ENCODE peak calls at places on chromosome 7, in six cellular contexts. H is stomach, D is transverse colon, I is GM12892, B is breast epithelium, V is endothelial cell of umbilical vein. Q is an unnamed sample.

GRCh38 chr7:503575-504111 is 16.0 kb downstream of the PDGFA start:
- DNase-seq in V (no peak), B (no peak), H (peak; percentile 94), D (peak; percentile 93), I (no peak), Q (peak; percentile 78)

GRCh38 chr7:131235489-131236317 is 92.0 kb upstream of the MKLN1 start:
- DNase-seq in H (peak; percentile 29), B (no peak), I (no peak), V (peak; percentile 96), D (peak; percentile 19), Q (peak; percentile 71)

GRCh38 chr7:99244942-99245341 is 27.7 kb upstream of the MYH16 start:
- DNase-seq in I (no peak), D (no peak), V (no peak), H (no peak), B (no peak), Q (no peak)

GRCh38 chr7:22364023-22364422 is 7.1 kb upstream of the RAPGEF5 start:
- DNase-seq in I (no peak), B (no peak), H (no peak), D (no peak), V (no peak), Q (no peak)

GRCh38 chr7:3103614-3104399 is 60.1 kb upstream of the CARD11 start:
- DNase-seq in H (no peak), V (no peak), I (no peak), B (peak; percentile 28), D (no peak), Q (no peak)

GRCh38 chr7:36967387-36967786 is 243.1 kb upstream of the AOAH start:
- DNase-seq in I (no peak), H (peak; percentile 57), B (no peak), V (peak; percentile 72), D (peak; percentile 24), Q (peak; percentile 83)

GRCh38 chr7:56256108-56256507 is 139.9 kb upstream of the NUPR2 start:
- DNase-seq in I (no peak), V (no peak), H (no peak), D (no peak), B (no peak), Q (no peak)

GRCh38 chr7:138948403-138948802 is 32.8 kb downstream of the KIAA1549 start:
- DNase-seq in V (no peak), H (no peak), B (no peak), I (no peak), D (no peak), Q (no peak)

GRCh38 chr7:133796778-133797177 is 330.4 kb upstream of the LRGUK start:
- DNase-seq in V (no peak), B (no peak), H (no peak), D (no peak), I (no peak), Q (no peak)

GRCh38 chr7:105617280-105618015 is 36.2 kb upstream of the EFCAB10 start:
- DNase-seq in V (no peak), B (no peak), D (no peak), H (no peak), I (no peak), Q (peak; percentile 25)

GRCh38 chr7:22418251-22419046 is 61.5 kb upstream of the RAPGEF5 start:
- DNase-seq in B (no peak), V (peak; percentile 94), D (no peak), H (no peak), I (no peak), Q (no peak)

GRCh38 chr7:44880317-44881018 is 4.9 kb downstream of the PURB start:
- DNase-seq in B (no peak), D (no peak), H (no peak), I (no peak), V (peak; percentile 6), Q (no peak)

GRCh38 chr7:29296421-29296820 is 101.8 kb downstream of the CHN2 start:
- DNase-seq in I (no peak), D (no peak), V (no peak), B (no peak), H (no peak), Q (no peak)

GRCh38 chr7:126426652-126427051 is 826.1 kb downstream of the GRM8 start:
- DNase-seq in H (no peak), V (no peak), D (no peak), B (no peak), I (no peak), Q (no peak)

GRCh38 chr7:38740041-38740440 is 108.9 kb upstream of the AMPH start:
- DNase-seq in V (no peak), H (no peak), I (no peak), B (no peak), D (no peak), Q (no peak)

GRCh38 chr7:106039486-106040060 is 72.5 kb downstream of the SYPL1 start:
- DNase-seq in B (no peak), V (no peak), H (no peak), I (no peak), D (peak; percentile 26), Q (peak; percentile 88)

GRCh38 chr7:10644849-10645248 is 328.8 kb upstream of the PHF14 start:
- DNase-seq in I (no peak), V (no peak), H (no peak), D (no peak), B (no peak), Q (no peak)

GRCh38 chr7:135919071-135919841 is 57.9 kb downstream of the MTPN start:
- DNase-seq in I (no peak), H (no peak), B (no peak), V (no peak), D (no peak), Q (no peak)

GRCh38 chr7:134649231-134649775 is 2.6 kb downstream of the BPGM start:
- DNase-seq in D (no peak), B (no peak), H (no peak), I (no peak), V (no peak), Q (no peak)

GRCh38 chr7:114508096-114508495 is 93.5 kb downstream of the FOXP2 start:
- DNase-seq in I (no peak), B (no peak), V (peak; percentile 24), H (no peak), D (no peak), Q (no peak)

GRCh38 chr7:37669818-37670217 is 13.7 kb upstream of the GPR141 start:
- DNase-seq in D (no peak), V (no peak), I (no peak), H (no peak), B (no peak), Q (no peak)

GRCh38 chr7:68733219-68734143 is 864.8 kb upstream of the AUTS2 start:
- DNase-seq in V (no peak), B (no peak), H (no peak), I (no peak), D (no peak), Q (no peak)

GRCh38 chr7:95276114-95276513 is 48.2 kb downstream of the PON1 start:
- DNase-seq in B (no peak), I (no peak), D (no peak), V (no peak), H (no peak), Q (no peak)

GRCh38 chr7:109092268-109092667 is 522.6 kb downstream of the DNAJB9 start:
- DNase-seq in V (no peak), I (no peak), D (no peak), H (no peak), B (no peak), Q (no peak)

GRCh38 chr7:133742709-133743538 is 384.2 kb upstream of the LRGUK start:
- DNase-seq in B (no peak), H (no peak), D (no peak), I (no peak), V (peak; percentile 48), Q (no peak)

GRCh38 chr7:121620953-121621606 is 225.0 kb upstream of the FAM3C start:
- DNase-seq in D (no peak), B (no peak), V (no peak), I (no peak), H (no peak), Q (no peak)

GRCh38 chr7:95264225-95264927 is 60.0 kb downstream of the PON1 start:
- DNase-seq in D (no peak), V (no peak), H (no peak), B (no peak), I (no peak), Q (no peak)

DNA sequence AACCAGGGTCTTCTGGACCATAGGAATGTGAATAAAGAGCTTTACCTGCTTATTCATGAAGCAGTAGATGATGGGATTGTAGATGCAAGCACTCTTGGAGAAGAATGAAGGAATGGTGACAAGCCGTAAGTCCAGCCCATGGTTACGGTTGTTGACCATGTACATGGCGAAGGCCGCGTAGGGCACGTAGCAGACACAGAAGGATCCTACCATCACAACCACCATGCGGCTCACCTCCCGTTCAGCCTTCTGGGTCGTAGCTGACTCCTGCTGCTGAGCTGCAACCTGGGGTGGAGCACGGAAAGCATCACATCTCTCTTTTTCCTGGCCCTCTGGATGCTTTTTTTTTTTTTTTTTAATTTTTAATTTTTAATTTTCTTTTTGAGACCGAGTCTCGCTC is 2.0 kb downstream of the OPN1SW start:
- DNase-seq in D (no peak), V (no peak), I (no peak), B (no peak), H (no peak), Q (no peak)
- TF ChIP-seq POLR2A in D (no peak), V (no peak), I (no peak), B (no peak), H (no peak), Q (no peak)

GRCh38 chr7:136925556-136925955 is 57.1 kb downstream of the CHRM2 start:
- DNase-seq in H (no peak), I (no peak), D (no peak), B (no peak), V (peak; percentile 95), Q (no peak)
- TF ChIP-seq POLR2AphosphoS5 in H (no peak), I (no peak), D (no peak), B (no peak), V (peak; percentile 37), Q (no peak)

DNA sequence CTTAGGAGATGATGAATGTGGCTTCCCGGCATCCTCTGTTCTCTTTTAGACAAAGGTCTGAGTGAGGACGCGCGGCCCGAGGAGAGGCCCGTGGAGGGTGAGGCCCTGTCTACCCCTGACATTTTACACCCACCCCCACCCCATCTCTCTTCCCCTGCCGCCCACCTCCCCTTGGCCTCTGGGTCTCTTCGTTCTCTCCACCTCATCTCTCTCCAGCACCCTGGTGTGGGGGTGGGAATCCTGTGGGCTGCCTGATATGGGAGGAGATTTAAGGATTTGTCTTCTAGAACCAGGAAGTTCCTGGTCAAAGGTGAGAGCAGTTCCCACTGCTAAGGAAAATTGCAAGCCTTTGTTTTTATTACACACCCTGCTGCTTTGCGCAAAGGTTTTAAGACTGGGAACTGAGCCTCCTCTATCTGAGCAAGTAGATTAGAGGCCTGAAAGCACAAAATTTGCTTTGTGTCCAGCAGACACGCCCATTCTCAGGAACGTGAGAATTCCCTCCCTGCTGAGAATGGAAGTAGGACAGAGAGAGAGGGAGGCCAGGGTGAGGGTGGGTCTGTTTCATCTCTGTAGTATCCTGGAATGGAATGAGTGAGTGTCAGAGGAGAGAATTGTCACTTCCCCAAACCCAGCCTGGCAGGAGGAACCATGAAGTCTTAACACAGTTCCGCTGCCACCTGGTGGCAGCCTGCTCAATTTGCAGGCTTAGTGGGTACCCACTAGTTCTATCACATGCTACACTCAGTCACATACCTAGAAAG is 91.2 kb downstream of the GTF2IRD1 start:
- DNase-seq in V (peak; percentile 22), I (peak; percentile 52), H (peak; percentile 68), D (peak; percentile 65), B (no peak), Q (no peak)
- TF ChIP-seq POLR2A in V (no peak), I (no peak), H (no peak), D (no peak), B (no peak), Q (no peak)

GRCh38 chr7:6589829-6590644 is at the start of gene INTS15:
- DNase-seq in H (peak; percentile 84), I (peak; percentile 82), V (peak; percentile 70), D (peak; percentile 84), B (peak; percentile 68), Q (peak; percentile 81)
- TF ChIP-seq POLR2AphosphoS5 in H (peak; percentile 48), I (peak; percentile 73), V (peak; percentile 99), D (peak; percentile 75), B (no peak), Q (no peak)

GRCh38 chr7:5526190-5527037 is 102.8 kb upstream of the TNRC18 start:
- DNase-seq in V (peak; percentile 34), B (no peak), H (peak; percentile 60), D (peak; percentile 70), I (no peak), Q (peak; percentile 80)
- TF ChIP-seq POLR2A in V (peak; percentile 69), B (no peak), H (no peak), D (peak; percentile 72), I (peak; percentile 89), Q (peak; percentile 44)